ENCODE peak calls at places on chromosome 18, in eight cellular contexts. One of them, this sample, is unnamed.

GRCh38 chr18:76995896-76996295 is 136.7 kb downstream of the MBP start:
- DNase-seq in neural progenitor cell: no peak
- DNase-seq in mucosa of descending colon: no peak
- DNase-seq in GM23338: no peak
- DNase-seq in body of pancreas: no peak
- DNase-seq in dorsolateral prefrontal cortex: no peak
- DNase-seq in PC-3: no peak
- DNase-seq in A549: no peak
- DNase-seq in this sample: no peak

GRCh38 chr18:28690836-28691835 is 514.2 kb upstream of the CDH2 start:
- DNase-seq in PC-3: peak
- DNase-seq in dorsolateral prefrontal cortex: no peak
- DNase-seq in GM23338: no peak
- DNase-seq in mucosa of descending colon: no peak
- DNase-seq in neural progenitor cell: no peak
- DNase-seq in body of pancreas: no peak
- DNase-seq in A549: no peak
- DNase-seq in this sample: no peak

GRCh38 chr18:22551536-22552151 is 133.9 kb upstream of the CTAGE1 start:
- DNase-seq in mucosa of descending colon: no peak
- DNase-seq in body of pancreas: peak
- DNase-seq in dorsolateral prefrontal cortex: no peak
- DNase-seq in neural progenitor cell: no peak
- DNase-seq in A549: peak
- DNase-seq in PC-3: peak
- DNase-seq in GM23338: no peak
- DNase-seq in this sample: no peak

GRCh38 chr18:35756506-35757117 is 175.1 kb downstream of the GALNT1 start:
- DNase-seq in neural progenitor cell: peak
- DNase-seq in GM23338: peak
- DNase-seq in body of pancreas: peak
- DNase-seq in mucosa of descending colon: no peak
- DNase-seq in A549: peak
- DNase-seq in dorsolateral prefrontal cortex: no peak
- DNase-seq in PC-3: peak
- DNase-seq in this sample: peak

GRCh38 chr18:76437011-76437410 is 58.0 kb downstream of the ZNF516 start:
- DNase-seq in body of pancreas: no peak
- DNase-seq in mucosa of descending colon: no peak
- DNase-seq in PC-3: no peak
- DNase-seq in dorsolateral prefrontal cortex: no peak
- DNase-seq in neural progenitor cell: no peak
- DNase-seq in A549: no peak
- DNase-seq in GM23338: peak
- DNase-seq in this sample: no peak

GRCh38 chr18:68623342-68623741 is 91.6 kb downstream of the TMX3 start:
- DNase-seq in dorsolateral prefrontal cortex: peak
- DNase-seq in body of pancreas: peak
- DNase-seq in PC-3: peak
- DNase-seq in neural progenitor cell: peak
- DNase-seq in mucosa of descending colon: no peak
- DNase-seq in A549: peak
- DNase-seq in GM23338: peak
- DNase-seq in this sample: peak

GRCh38 chr18:68447286-68447685 is 267.6 kb downstream of the TMX3 start:
- DNase-seq in body of pancreas: no peak
- DNase-seq in PC-3: peak
- DNase-seq in A549: no peak
- DNase-seq in dorsolateral prefrontal cortex: no peak
- DNase-seq in GM23338: no peak
- DNase-seq in mucosa of descending colon: no peak
- DNase-seq in neural progenitor cell: no peak
- DNase-seq in this sample: no peak

GRCh38 chr18:80104364-80104779 is 4.7 kb upstream of the ADNP2 start:
- DNase-seq in PC-3: no peak
- DNase-seq in neural progenitor cell: peak
- DNase-seq in GM23338: peak
- DNase-seq in mucosa of descending colon: no peak
- DNase-seq in dorsolateral prefrontal cortex: no peak
- DNase-seq in body of pancreas: no peak
- DNase-seq in A549: no peak
- DNase-seq in this sample: no peak

GRCh38 chr18:21741511-21742322 is 1.1 kb downstream of the MIB1 start:
- DNase-seq in dorsolateral prefrontal cortex: no peak
- DNase-seq in body of pancreas: peak
- DNase-seq in neural progenitor cell: no peak
- DNase-seq in GM23338: peak
- DNase-seq in mucosa of descending colon: peak
- DNase-seq in A549: no peak
- DNase-seq in PC-3: no peak
- DNase-seq in this sample: peak

GRCh38 chr18:48181857-48182430 is 227.2 kb downstream of the ZBTB7C start:
- DNase-seq in dorsolateral prefrontal cortex: no peak
- DNase-seq in GM23338: no peak
- DNase-seq in body of pancreas: no peak
- DNase-seq in neural progenitor cell: no peak
- DNase-seq in A549: no peak
- DNase-seq in PC-3: no peak
- DNase-seq in mucosa of descending colon: no peak
- DNase-seq in this sample: no peak

GRCh38 chr18:55732227-55733106 is 144.5 kb upstream of the TCF4 start:
- DNase-seq in A549: no peak
- DNase-seq in PC-3: no peak
- DNase-seq in dorsolateral prefrontal cortex: no peak
- DNase-seq in neural progenitor cell: no peak
- DNase-seq in mucosa of descending colon: no peak
- DNase-seq in body of pancreas: no peak
- DNase-seq in GM23338: no peak
- DNase-seq in this sample: no peak

GRCh38 chr18:34760444-34760843 is 50.3 kb downstream of the DTNA start:
- DNase-seq in mucosa of descending colon: no peak
- DNase-seq in body of pancreas: no peak
- DNase-seq in PC-3: no peak
- DNase-seq in dorsolateral prefrontal cortex: peak
- DNase-seq in neural progenitor cell: no peak
- DNase-seq in GM23338: no peak
- DNase-seq in A549: no peak
- DNase-seq in this sample: no peak

GRCh38 chr18:12155996-12156395 is 62.4 kb downstream of the ANKRD62 start:
- DNase-seq in A549: no peak
- DNase-seq in dorsolateral prefrontal cortex: no peak
- DNase-seq in body of pancreas: no peak
- DNase-seq in mucosa of descending colon: no peak
- DNase-seq in PC-3: no peak
- DNase-seq in neural progenitor cell: no peak
- DNase-seq in GM23338: no peak
- DNase-seq in this sample: no peak

GRCh38 chr18:6781179-6781714 is 51.7 kb downstream of the ARHGAP28 start:
- DNase-seq in GM23338: no peak
- DNase-seq in mucosa of descending colon: no peak
- DNase-seq in neural progenitor cell: no peak
- DNase-seq in A549: no peak
- DNase-seq in body of pancreas: no peak
- DNase-seq in dorsolateral prefrontal cortex: no peak
- DNase-seq in PC-3: no peak
- DNase-seq in this sample: no peak

GRCh38 chr18:37578886-37579513 is 13.4 kb upstream of the CELF4 start:
- DNase-seq in body of pancreas: no peak
- DNase-seq in neural progenitor cell: peak
- DNase-seq in GM23338: peak
- DNase-seq in dorsolateral prefrontal cortex: peak
- DNase-seq in PC-3: peak
- DNase-seq in A549: peak
- DNase-seq in mucosa of descending colon: no peak
- DNase-seq in this sample: peak

GRCh38 chr18:44765451-44765850 is 84.8 kb downstream of the SETBP1 start:
- DNase-seq in body of pancreas: no peak
- DNase-seq in neural progenitor cell: no peak
- DNase-seq in dorsolateral prefrontal cortex: no peak
- DNase-seq in GM23338: no peak
- DNase-seq in A549: no peak
- DNase-seq in mucosa of descending colon: no peak
- DNase-seq in PC-3: no peak
- DNase-seq in this sample: no peak

GRCh38 chr18:44767807-44768206 is 87.1 kb downstream of the SETBP1 start:
- DNase-seq in mucosa of descending colon: no peak
- DNase-seq in dorsolateral prefrontal cortex: no peak
- DNase-seq in body of pancreas: no peak
- DNase-seq in GM23338: no peak
- DNase-seq in neural progenitor cell: no peak
- DNase-seq in PC-3: no peak
- DNase-seq in A549: no peak
- DNase-seq in this sample: no peak

GRCh38 chr18:44766461-44766860 is 85.8 kb downstream of the SETBP1 start:
- DNase-seq in mucosa of descending colon: no peak
- DNase-seq in neural progenitor cell: no peak
- DNase-seq in GM23338: no peak
- DNase-seq in dorsolateral prefrontal cortex: no peak
- DNase-seq in A549: no peak
- DNase-seq in body of pancreas: no peak
- DNase-seq in PC-3: no peak
- DNase-seq in this sample: no peak

GRCh38 chr18:44763327-44763726 is 82.6 kb downstream of the SETBP1 start:
- DNase-seq in dorsolateral prefrontal cortex: no peak
- DNase-seq in PC-3: no peak
- DNase-seq in A549: no peak
- DNase-seq in body of pancreas: no peak
- DNase-seq in neural progenitor cell: no peak
- DNase-seq in GM23338: no peak
- DNase-seq in mucosa of descending colon: no peak
- DNase-seq in this sample: no peak

DNA sequence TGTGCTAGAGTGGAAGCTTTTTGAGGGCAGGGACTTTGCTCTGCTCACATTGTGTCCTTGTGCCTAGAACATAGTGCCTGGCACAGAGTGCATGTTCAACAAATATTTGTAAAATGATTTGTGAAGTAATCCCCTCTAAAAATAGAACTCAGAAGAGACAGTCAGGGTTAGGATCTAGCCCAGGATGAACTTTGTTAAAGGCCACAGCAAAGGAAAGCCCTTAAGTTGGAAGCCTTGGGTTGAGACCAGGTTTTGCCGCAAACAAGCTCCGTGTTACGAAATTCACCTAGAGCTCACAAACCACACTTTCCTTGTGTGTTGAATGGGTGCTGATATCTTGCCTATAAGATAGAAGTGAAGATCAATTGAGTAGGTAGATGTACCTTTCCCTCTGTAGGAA is 84.2 kb downstream of the SETBP1 start:
- DNase-seq in A549: no peak
- DNase-seq in mucosa of descending colon: no peak
- DNase-seq in dorsolateral prefrontal cortex: no peak
- DNase-seq in GM23338: no peak
- DNase-seq in neural progenitor cell: no peak
- DNase-seq in PC-3: no peak
- DNase-seq in body of pancreas: no peak
- DNase-seq in this sample: no peak
- H3K4me3 ChIP-seq in A549: no peak
- H3K4me3 ChIP-seq in mucosa of descending colon: no peak
- H3K4me3 ChIP-seq in dorsolateral prefrontal cortex: no peak
- H3K4me3 ChIP-seq in GM23338: no peak
- H3K4me3 ChIP-seq in neural progenitor cell: no peak
- H3K4me3 ChIP-seq in PC-3: no peak
- H3K4me3 ChIP-seq in body of pancreas: no peak
- H3K4me3 ChIP-seq in this sample: no peak

GRCh38 chr18:3596324-3597158 is 146.6 kb downstream of the TGIF1 start:
- DNase-seq in A549: no peak
- DNase-seq in body of pancreas: peak
- DNase-seq in PC-3: peak
- DNase-seq in neural progenitor cell: peak
- DNase-seq in GM23338: no peak
- DNase-seq in mucosa of descending colon: peak
- DNase-seq in dorsolateral prefrontal cortex: peak
- DNase-seq in this sample: peak
- H3K4me3 ChIP-seq in A549: peak
- H3K4me3 ChIP-seq in body of pancreas: no peak
- H3K4me3 ChIP-seq in PC-3: peak
- H3K4me3 ChIP-seq in neural progenitor cell: no peak
- H3K4me3 ChIP-seq in GM23338: no peak
- H3K4me3 ChIP-seq in mucosa of descending colon: no peak
- H3K4me3 ChIP-seq in dorsolateral prefrontal cortex: peak
- H3K4me3 ChIP-seq in this sample: no peak

DNA sequence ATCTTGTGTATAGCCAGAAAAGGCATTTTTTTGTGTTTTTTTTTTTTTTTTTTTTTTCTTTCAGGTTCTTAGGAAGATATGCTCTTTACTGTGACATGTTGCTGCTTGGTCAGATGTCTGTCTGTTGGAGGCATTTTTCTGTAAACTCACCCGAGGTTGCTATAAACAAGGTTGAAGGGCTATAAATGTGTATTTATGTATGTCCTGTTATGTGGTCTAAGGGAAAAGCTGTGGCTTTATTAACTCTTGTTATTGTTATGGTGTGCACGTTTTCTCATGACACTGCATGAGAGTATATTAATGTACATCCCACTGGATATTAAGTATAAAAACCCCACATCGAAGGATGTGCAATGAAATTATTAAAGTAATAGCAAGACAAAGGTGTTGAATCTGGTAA is 102.0 kb downstream of the ZNF532 start:
- DNase-seq in A549: no peak
- DNase-seq in neural progenitor cell: no peak
- DNase-seq in dorsolateral prefrontal cortex: no peak
- DNase-seq in body of pancreas: no peak
- DNase-seq in mucosa of descending colon: no peak
- DNase-seq in GM23338: no peak
- DNase-seq in PC-3: no peak
- DNase-seq in this sample: no peak
- H3K4me3 ChIP-seq in A549: no peak
- H3K4me3 ChIP-seq in neural progenitor cell: no peak
- H3K4me3 ChIP-seq in dorsolateral prefrontal cortex: no peak
- H3K4me3 ChIP-seq in body of pancreas: no peak
- H3K4me3 ChIP-seq in mucosa of descending colon: no peak
- H3K4me3 ChIP-seq in GM23338: no peak
- H3K4me3 ChIP-seq in PC-3: no peak
- H3K4me3 ChIP-seq in this sample: no peak

DNA sequence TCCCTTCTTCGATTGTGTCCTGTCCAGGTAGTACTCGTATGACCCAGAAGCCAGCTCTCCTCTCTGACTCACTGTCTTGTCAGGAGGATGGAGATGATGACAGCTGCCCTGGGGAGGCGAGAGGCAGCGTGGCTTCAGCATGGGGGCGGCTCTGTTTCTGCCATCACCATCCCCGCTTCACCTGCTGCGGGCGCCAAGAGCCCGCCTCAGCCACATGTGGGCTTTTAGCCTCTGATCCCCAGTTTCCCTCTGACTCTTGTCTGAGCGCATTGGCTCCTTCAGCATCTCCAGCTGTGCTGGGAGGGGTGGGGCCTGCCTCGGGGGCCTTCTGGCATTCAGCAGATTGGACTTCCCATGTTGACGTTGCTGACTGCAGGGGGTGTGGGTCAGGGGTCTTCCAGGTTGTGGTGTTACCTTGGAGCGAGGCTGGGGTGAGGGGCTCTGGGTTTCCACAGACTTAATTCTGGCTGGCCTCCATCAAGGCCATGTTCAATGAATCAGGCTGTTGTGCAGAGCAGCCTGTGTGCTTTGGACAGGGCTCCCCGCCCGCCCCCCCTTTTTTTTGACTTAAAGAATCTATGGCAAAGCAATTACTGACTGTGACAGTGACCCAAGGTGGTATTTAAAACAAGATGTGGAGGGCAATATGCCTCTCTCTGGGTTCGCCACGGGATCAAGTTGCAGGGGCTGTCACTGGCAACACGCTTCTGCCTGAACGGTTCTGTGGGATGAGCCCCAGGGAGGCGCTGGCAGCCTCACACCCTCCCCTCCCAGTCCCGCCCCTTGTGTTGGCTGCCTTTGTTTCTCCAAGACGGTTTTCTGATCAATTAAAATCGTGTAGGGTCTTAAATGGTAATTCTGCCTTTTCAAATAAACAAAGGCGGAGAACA is 228.3 kb downstream of the LDLRAD4 start:
- DNase-seq in dorsolateral prefrontal cortex: no peak
- DNase-seq in PC-3: no peak
- DNase-seq in neural progenitor cell: peak
- DNase-seq in GM23338: no peak
- DNase-seq in body of pancreas: no peak
- DNase-seq in mucosa of descending colon: no peak
- DNase-seq in A549: peak
- DNase-seq in this sample: no peak
- H3K4me3 ChIP-seq in dorsolateral prefrontal cortex: peak
- H3K4me3 ChIP-seq in PC-3: no peak
- H3K4me3 ChIP-seq in neural progenitor cell: peak
- H3K4me3 ChIP-seq in GM23338: no peak
- H3K4me3 ChIP-seq in body of pancreas: no peak
- H3K4me3 ChIP-seq in mucosa of descending colon: no peak
- H3K4me3 ChIP-seq in A549: no peak
- H3K4me3 ChIP-seq in this sample: peak

This sample was measured in WERI-Rb-1.